ENCODE peak calls at places on chromosomes 6 and 20, in five cellular contexts. Q, W, D, U and M are unnamed samples.
A peak's percentile ranks its signal among the peaks of the same experiment; 100 is the strongest.

GRCh38 chr6:147506704-147507114 is 1.8 kb upstream of the SAMD5 start:
- DNase-seq in Q (peak; percentile 2), W (peak; percentile 74), D (peak; percentile 16), U (peak; percentile 27), M (peak; percentile 50)

GRCh38 chr6:4351506-4351852 is 216.1 kb upstream of the ECI2 start:
- DNase-seq in Q (no peak), W (no peak), D (no peak), U (no peak), M (no peak)

GRCh38 chr6:142819603-142820335 is 125.2 kb downstream of the HIVEP2 start:
- DNase-seq in Q (no peak), W (peak; percentile 29), D (no peak), U (no peak), M (no peak)

GRCh38 chr20:63900373-63900772 is 5.4 kb downstream of the DNAJC5 start:
- DNase-seq in Q (no peak), W (no peak), D (no peak), U (no peak), M (no peak)

GRCh38 chr20:37989601-37990001 is 43.7 kb downstream of the TTI1 start:
- DNase-seq in Q (peak; percentile 6), W (peak; percentile 85), D (no peak), U (no peak), M (no peak)

GRCh38 chr6:72579865-72580264 is 42.0 kb upstream of the KCNQ5 start:
- DNase-seq in Q (no peak), W (no peak), D (no peak), U (no peak), M (no peak)

GRCh38 chr6:20192625-20193024 is 19.6 kb downstream of the MBOAT1 start:
- DNase-seq in Q (no peak), W (no peak), D (no peak), U (no peak), M (no peak)

GRCh38 chr6:27091661-27092315 is 155.7 kb upstream of the PRSS16 start:
- DNase-seq in Q (peak; percentile 65), W (no peak), D (no peak), U (no peak), M (no peak)

GRCh38 chr6:170443151-170443662 is 109.9 kb downstream of the PSMB1 start:
- DNase-seq in Q (no peak), W (no peak), D (no peak), U (no peak), M (no peak)

GRCh38 chr6:150967910-150968309 is 102.4 kb downstream of the MTHFD1L start:
- DNase-seq in Q (no peak), W (no peak), D (no peak), U (no peak), M (no peak)

GRCh38 chr20:24992420-24993205 is at the start of gene APMAP:
- DNase-seq in Q (peak; percentile 98), W (peak; percentile 96), D (peak; percentile 96), U (peak; percentile 91), M (peak; percentile 97)